ENCODE peak calls at places on chromosome 6, in four cellular contexts. N is GM12878, S is H1, U is K562. O is an unnamed sample.

GRCh38 chr6:40369891-40370290 is 217.3 kb downstream of the LRFN2 start:
- DNase-seq in N (no peak), S (no peak), U (no peak), O (no peak)

GRCh38 chr6:14964901-14965300 is 281.0 kb upstream of the JARID2 start:
- DNase-seq in N (no peak), S (no peak), U (no peak), O (no peak)

GRCh38 chr6:85418059-85418458 is 31.8 kb upstream of the NT5E start:
- DNase-seq in N (no peak), S (no peak), U (no peak), O (no peak)

GRCh38 chr6:33975631-33976424 is 170.1 kb downstream of the GRM4 start:
- DNase-seq in N (no peak), S (peak; percentile 70), U (no peak), O (no peak)

GRCh38 chr6:150702675-150703074 is 103.0 kb downstream of the PLEKHG1 start:
- DNase-seq in N (no peak), S (no peak), U (no peak), O (no peak)

GRCh38 chr6:42009844-42010184 is 40.5 kb upstream of the TAF8 start:
- DNase-seq in N (no peak), S (no peak), U (no peak), O (no peak)

GRCh38 chr6:148166339-148166949 is 176.2 kb upstream of the SASH1 start:
- DNase-seq in N (no peak), S (no peak), U (peak; percentile 65), O (peak; percentile 59)

GRCh38 chr6:166453651-166454050 is 70.9 kb upstream of the MPC1 start:
- DNase-seq in N (no peak), S (no peak), U (no peak), O (no peak)

GRCh38 chr6:35360349-35361138 is 18.2 kb downstream of the PPARD start:
- DNase-seq in N (no peak), S (peak; percentile 54), U (no peak), O (peak; percentile 97)

GRCh38 chr6:101303474-101303873 is 90.0 kb upstream of the GRIK2 start:
- DNase-seq in N (no peak), S (no peak), U (no peak), O (no peak)

GRCh38 chr6:136365781-136366354 is 76.2 kb upstream of the BCLAF1 start:
- DNase-seq in N (no peak), S (no peak), U (no peak), O (no peak)

GRCh38 chr6:111603648-111604047 is 2.0 kb downstream of the TRAF3IP2 start:
- DNase-seq in N (no peak), S (no peak), U (peak; percentile 22), O (no peak)

GRCh38 chr6:25014375-25014774 is 78.6 kb upstream of the RIPOR2 start:
- DNase-seq in N (no peak), S (no peak), U (no peak), O (no peak)

GRCh38 chr6:25016311-25016710 is 80.6 kb upstream of the RIPOR2 start:
- DNase-seq in N (no peak), S (no peak), U (no peak), O (no peak)

GRCh38 chr6:25012657-25013056 is 76.9 kb upstream of the RIPOR2 start:
- DNase-seq in N (no peak), S (no peak), U (no peak), O (no peak)

GRCh38 chr6:25013249-25013648 is 77.5 kb upstream of the RIPOR2 start:
- DNase-seq in N (no peak), S (no peak), U (peak; percentile 18), O (no peak)

DNA sequence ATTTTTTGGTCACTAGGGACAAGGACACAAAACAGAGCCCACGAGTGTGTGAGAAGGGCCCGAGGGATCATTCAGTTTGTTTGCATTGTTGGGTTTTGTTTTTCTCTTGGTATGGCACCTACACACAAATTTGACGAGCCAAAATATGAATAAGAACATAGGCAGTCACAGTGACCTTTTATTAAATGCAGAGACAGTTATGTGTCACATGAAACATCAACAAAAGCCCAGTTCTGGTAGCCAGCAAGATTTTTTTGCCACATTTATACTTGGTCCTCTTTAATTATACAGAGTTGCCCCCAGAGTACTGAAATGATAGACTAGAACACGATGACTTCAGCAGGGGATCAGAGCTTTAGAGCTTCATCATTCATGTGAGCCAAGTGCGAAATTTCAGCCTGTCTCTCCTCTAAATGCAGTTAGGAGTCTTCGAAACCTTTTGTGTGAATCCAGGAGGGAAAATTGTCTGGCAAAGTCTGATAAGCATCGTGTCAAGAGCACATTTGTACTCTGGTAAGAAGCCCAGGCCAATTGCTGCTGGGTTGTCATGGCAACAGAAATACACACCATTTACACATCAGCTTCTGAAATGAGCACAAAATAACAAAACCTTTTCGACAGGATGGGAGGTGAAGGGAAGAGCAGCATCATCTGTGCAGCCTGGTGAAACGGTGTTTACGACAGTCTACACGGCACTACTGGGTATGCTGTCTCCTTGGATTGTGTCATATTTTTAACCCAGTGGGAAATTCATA is 79.2 kb upstream of the RIPOR2 start:
- DNase-seq in N (no peak), S (no peak), U (peak; percentile 9), O (no peak)
- TF ChIP-seq CBX5 in N (no peak), S (no peak), U (no peak), O (no peak)

DNA sequence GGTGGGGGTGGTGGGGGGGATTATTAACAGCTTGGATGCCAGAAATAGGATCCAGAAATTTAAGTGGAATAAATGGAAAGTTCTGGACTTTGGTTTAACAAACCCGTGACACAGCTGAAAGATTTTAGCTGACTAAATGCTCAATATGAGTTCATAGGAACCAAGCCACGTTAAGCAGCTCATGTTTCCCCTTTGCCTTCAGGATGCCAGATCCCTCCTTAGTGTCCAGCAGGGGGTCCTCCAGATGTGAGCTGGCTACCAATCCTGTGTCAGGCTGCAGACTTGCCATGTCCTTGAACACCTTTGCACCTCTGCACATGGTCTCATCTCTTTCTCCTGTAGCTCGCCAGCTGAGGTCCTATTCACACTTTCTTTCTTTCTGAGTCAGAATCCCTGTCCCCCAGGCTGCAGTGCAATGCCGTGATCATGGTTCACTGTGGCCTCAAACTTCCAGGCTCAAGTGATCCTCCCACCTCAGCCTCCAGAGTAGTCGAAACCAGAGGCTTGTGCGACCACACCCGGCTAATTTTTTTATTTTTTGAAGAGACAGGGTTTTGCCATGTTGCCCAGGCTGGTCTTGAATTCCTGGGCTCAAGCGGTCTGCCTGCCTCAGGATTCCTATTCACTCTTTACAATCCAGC is 133.3 kb upstream of the ARMC2 start:
- DNase-seq in N (no peak), S (no peak), U (no peak), O (peak; percentile 20)
- TF ChIP-seq SIN3A in N (no peak), S (no peak), U (no peak), O (no peak)

DNA sequence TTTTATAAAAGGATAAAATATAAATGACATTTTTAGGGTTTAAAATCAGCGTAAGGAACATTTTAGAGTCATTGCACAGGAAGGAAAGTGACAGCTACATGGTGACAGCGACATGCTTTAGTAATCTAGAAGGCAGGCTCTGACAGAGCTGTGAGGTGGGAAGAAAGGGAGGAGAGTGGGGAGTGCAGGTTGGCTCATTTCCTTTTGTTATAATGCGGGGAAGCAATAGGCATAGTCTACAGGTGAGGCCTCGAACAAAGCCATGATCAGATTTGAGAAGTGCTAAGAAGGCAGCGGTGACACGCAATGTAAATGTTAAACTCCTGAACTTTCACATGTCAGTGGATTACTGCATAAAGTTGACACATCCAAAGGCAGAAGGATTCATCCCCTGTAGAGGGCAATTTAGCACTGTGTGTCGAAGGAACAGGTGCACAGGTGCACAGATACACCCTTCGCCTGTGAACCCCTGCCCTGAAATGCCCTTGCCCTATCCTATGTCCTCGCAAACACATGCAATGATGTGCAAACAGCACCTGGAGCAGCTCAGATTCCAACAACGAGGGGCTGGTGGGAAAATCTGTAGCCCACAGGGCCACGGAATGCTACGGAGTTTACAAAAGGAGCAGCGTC is 32.4 kb upstream of the SMOC2 start:
- DNase-seq in N (no peak), S (peak; percentile 24), U (no peak), O (no peak)
- TF ChIP-seq CBX5 in N (no peak), S (no peak), U (no peak), O (no peak)

GRCh38 chr6:144714031-144714732 is 429.0 kb downstream of the UTRN start:
- DNase-seq in N (no peak), S (no peak), U (no peak), O (no peak)

GRCh38 chr6:144712541-144712940 is 427.4 kb downstream of the UTRN start:
- DNase-seq in N (no peak), S (no peak), U (no peak), O (no peak)

GRCh38 chr6:144715344-144715743 is 430.2 kb downstream of the UTRN start:
- DNase-seq in N (no peak), S (no peak), U (no peak), O (no peak)

DNA sequence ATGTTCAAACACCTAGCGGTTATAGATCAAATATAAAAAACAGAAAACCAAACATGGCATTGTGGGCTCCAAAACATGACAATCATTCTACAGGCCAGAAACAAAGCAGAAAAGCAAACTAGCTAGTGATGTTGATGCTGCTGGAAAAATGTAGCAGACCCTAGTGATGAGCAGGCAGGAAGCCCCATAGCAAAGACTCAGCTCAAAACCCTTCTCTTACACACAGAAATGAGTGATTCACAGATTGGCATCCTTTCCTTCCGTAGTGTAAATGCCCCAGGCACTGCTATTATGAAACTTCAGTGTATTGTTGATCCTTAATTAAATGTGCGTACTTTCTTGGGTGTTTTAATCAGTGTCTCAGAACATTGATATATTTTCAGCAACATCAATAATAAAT is 425.1 kb downstream of the UTRN start:
- DNase-seq in N (no peak), S (no peak), U (no peak), O (no peak)
- TF ChIP-seq SIN3A in N (no peak), S (no peak), U (no peak), O (no peak)

GRCh38 chr6:98973571-98973970 is 25.8 kb upstream of the FBXL4 start:
- DNase-seq in N (no peak), S (no peak), U (no peak), O (no peak)

GRCh38 chr6:98976674-98977365 is 29.1 kb upstream of the FBXL4 start:
- DNase-seq in N (no peak), S (no peak), U (no peak), O (no peak)

GRCh38 chr6:98975331-98975891 is 27.7 kb upstream of the FBXL4 start:
- DNase-seq in N (no peak), S (no peak), U (peak; percentile 53), O (no peak)

GRCh38 chr6:98971303-98971702 is 23.6 kb upstream of the FBXL4 start:
- DNase-seq in N (no peak), S (no peak), U (no peak), O (no peak)

DNA sequence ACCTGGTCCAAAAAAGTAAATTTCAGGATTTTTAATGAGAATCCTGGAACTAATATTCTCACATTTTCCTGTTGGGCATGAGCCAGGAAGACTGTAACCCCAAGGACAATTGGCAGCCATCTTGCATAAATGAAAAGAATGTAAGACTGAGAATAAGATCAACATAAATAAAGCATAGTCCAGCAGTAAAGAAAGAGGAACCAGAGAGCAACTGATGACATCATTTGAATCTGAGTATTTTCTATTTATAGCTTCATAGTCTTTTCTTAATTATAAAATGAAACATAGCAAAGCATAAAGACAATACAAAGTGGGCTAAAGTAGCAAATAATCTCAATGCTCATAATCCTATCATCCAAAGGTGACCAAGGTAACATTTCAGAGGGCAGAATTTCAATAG is 26.6 kb upstream of the FBXL4 start:
- DNase-seq in N (no peak), S (no peak), U (no peak), O (no peak)
- TF ChIP-seq CBX5 in N (no peak), S (no peak), U (no peak), O (no peak)

O was measured in HepG2.